ENCODE peak calls at places on chromosomes 2 and 18, in six cellular contexts. One of them, this sample, is unnamed.

GRCh38 chr2:204475403-204475802 is 69.9 kb upstream of the PARD3B start:
- DNase-seq in astrocyte of the spinal cord: no peak
- DNase-seq in adrenal gland: no peak
- DNase-seq in HTR-8/SVneo: no peak
- DNase-seq in kidney tubule cell: no peak
- DNase-seq in H9: no peak
- DNase-seq in this sample: no peak

GRCh38 chr2:9770308-9771100 is 72.8 kb upstream of the TAF1B start:
- DNase-seq in HTR-8/SVneo: peak
- DNase-seq in astrocyte of the spinal cord: peak
- DNase-seq in kidney tubule cell: peak
- DNase-seq in adrenal gland: no peak
- DNase-seq in H9: peak
- DNase-seq in this sample: peak

GRCh38 chr2:239811806-239812560 is 213.2 kb downstream of the NDUFA10 start:
- DNase-seq in astrocyte of the spinal cord: no peak
- DNase-seq in H9: no peak
- DNase-seq in adrenal gland: no peak
- DNase-seq in kidney tubule cell: no peak
- DNase-seq in HTR-8/SVneo: no peak
- DNase-seq in this sample: no peak

GRCh38 chr18:2805970-2806943 is 40.5 kb upstream of the EMILIN2 start:
- DNase-seq in HTR-8/SVneo: no peak
- DNase-seq in adrenal gland: no peak
- DNase-seq in H9: no peak
- DNase-seq in kidney tubule cell: no peak
- DNase-seq in astrocyte of the spinal cord: peak
- DNase-seq in this sample: peak

GRCh38 chr2:144453039-144453336 is 66.9 kb downstream of the ZEB2 start:
- DNase-seq in kidney tubule cell: peak
- DNase-seq in astrocyte of the spinal cord: peak
- DNase-seq in HTR-8/SVneo: no peak
- DNase-seq in adrenal gland: no peak
- DNase-seq in H9: no peak
- DNase-seq in this sample: no peak

GRCh38 chr2:145572238-145572637 is 1052.3 kb upstream of the ZEB2 start:
- DNase-seq in H9: no peak
- DNase-seq in astrocyte of the spinal cord: no peak
- DNase-seq in adrenal gland: no peak
- DNase-seq in HTR-8/SVneo: no peak
- DNase-seq in kidney tubule cell: no peak
- DNase-seq in this sample: no peak

GRCh38 chr2:179817181-179817841 is 44.1 kb downstream of the ZNF385B start:
- DNase-seq in kidney tubule cell: peak
- DNase-seq in astrocyte of the spinal cord: peak
- DNase-seq in adrenal gland: no peak
- DNase-seq in HTR-8/SVneo: no peak
- DNase-seq in H9: no peak
- DNase-seq in this sample: no peak

GRCh38 chr18:45748531-45748930 is 24.6 kb downstream of the SLC14A1 start:
- DNase-seq in kidney tubule cell: no peak
- DNase-seq in adrenal gland: no peak
- DNase-seq in H9: no peak
- DNase-seq in HTR-8/SVneo: no peak
- DNase-seq in astrocyte of the spinal cord: no peak
- DNase-seq in this sample: no peak

GRCh38 chr2:120842456-120843439 is 107.1 kb downstream of the GLI2 start:
- DNase-seq in H9: no peak
- DNase-seq in astrocyte of the spinal cord: peak
- DNase-seq in HTR-8/SVneo: no peak
- DNase-seq in adrenal gland: peak
- DNase-seq in kidney tubule cell: no peak
- DNase-seq in this sample: peak

GRCh38 chr2:96110621-96111256 is 5.6 kb downstream of the ADRA2B start:
- DNase-seq in H9: no peak
- DNase-seq in astrocyte of the spinal cord: no peak
- DNase-seq in adrenal gland: no peak
- DNase-seq in HTR-8/SVneo: no peak
- DNase-seq in kidney tubule cell: no peak
- DNase-seq in this sample: no peak

GRCh38 chr2:8320305-8320704 is 361.6 kb upstream of the ID2 start:
- DNase-seq in adrenal gland: no peak
- DNase-seq in H9: no peak
- DNase-seq in HTR-8/SVneo: no peak
- DNase-seq in kidney tubule cell: peak
- DNase-seq in astrocyte of the spinal cord: no peak
- DNase-seq in this sample: no peak

GRCh38 chr18:28439870-28440269 is 262.9 kb upstream of the CDH2 start:
- DNase-seq in kidney tubule cell: peak
- DNase-seq in astrocyte of the spinal cord: no peak
- DNase-seq in H9: no peak
- DNase-seq in HTR-8/SVneo: no peak
- DNase-seq in adrenal gland: no peak
- DNase-seq in this sample: no peak